ENCODE peak calls at places on chromosomes 5 and 9, in eight cellular contexts. B, V, F, L, Z, P, R and M are unnamed samples.

GRCh38 chr9:126704157-126704941 is 90.6 kb downstream of the LMX1B start:
- DNase-seq in V (peak; percentile 16), B (no peak), L (no peak), P (peak; percentile 46), Z (peak; percentile 51), F (no peak), R (peak; percentile 63), M (no peak)

GRCh38 chr5:96338624-96339023 is 94.4 kb downstream of the PCSK1 start:
- DNase-seq in Z (peak; percentile 63), B (no peak), V (peak; percentile 52), P (no peak), R (no peak), F (no peak), L (peak; percentile 82), M (no peak)

GRCh38 chr9:125437771-125438221 is 176.2 kb downstream of the GAPVD1 start:
- DNase-seq in R (no peak), Z (no peak), V (no peak), B (no peak), P (no peak), L (peak; percentile 11), F (no peak), M (no peak)

GRCh38 chr9:125612616-125613015 is 94.4 kb downstream of the MAPKAP1 start:
- DNase-seq in R (no peak), V (no peak), P (no peak), F (no peak), L (no peak), B (no peak), Z (no peak), M (no peak)

GRCh38 chr5:126961702-126962101 is 68.7 kb downstream of the MARCHF3 start:
- DNase-seq in Z (peak; percentile 43), L (no peak), V (no peak), B (peak; percentile 93), P (no peak), R (no peak), F (no peak), M (no peak)

GRCh38 chr5:76385540-76385939 is 17.5 kb upstream of the IQGAP2 start:
- DNase-seq in Z (no peak), B (no peak), P (no peak), V (no peak), R (no peak), F (no peak), L (no peak), M (no peak)

GRCh38 chr5:107295914-107296313 is 374.8 kb downstream of the EFNA5 start:
- DNase-seq in V (no peak), P (no peak), F (no peak), Z (no peak), L (no peak), R (no peak), B (no peak), M (no peak)

GRCh38 chr5:123476696-123477095 is 35.3 kb upstream of the CSNK1G3 start:
- DNase-seq in P (no peak), V (peak; percentile 15), F (no peak), L (no peak), B (no peak), R (no peak), Z (peak; percentile 45), M (no peak)

GRCh38 chr5:102754499-102755424 is at the start of gene PAM:
- DNase-seq in F (no peak), Z (peak; percentile 74), L (peak; percentile 74), P (peak; percentile 71), R (peak; percentile 48), B (peak; percentile 51), V (peak; percentile 67), M (no peak)

GRCh38 chr9:126781717-126782388 is 23.0 kb upstream of the ZBTB43 start:
- DNase-seq in L (peak; percentile 74), F (no peak), B (peak; percentile 63), P (peak; percentile 72), V (peak; percentile 55), Z (peak; percentile 79), R (peak; percentile 67), M (peak; percentile 63)

GRCh38 chr5:132251220-132251725 is 6.2 kb upstream of the PDLIM4 start:
- DNase-seq in L (no peak), B (no peak), Z (no peak), F (no peak), V (no peak), P (peak; percentile 42), R (no peak), M (no peak)

GRCh38 chr9:10251490-10251889 is 361.3 kb downstream of the PTPRD start:
- DNase-seq in R (peak; percentile 71), L (no peak), B (no peak), V (no peak), F (no peak), Z (peak; percentile 39), P (peak; percentile 33), M (no peak)

GRCh38 chr5:14245526-14245925 is 102.4 kb downstream of the TRIO start:
- DNase-seq in B (no peak), F (no peak), Z (no peak), V (no peak), R (no peak), L (no peak), P (no peak), M (no peak)

GRCh38 chr9:135028956-135029355 is 58.5 kb upstream of the OLFM1 start:
- DNase-seq in L (no peak), Z (no peak), F (no peak), P (no peak), V (no peak), B (no peak), R (no peak), M (no peak)

GRCh38 chr9:137410891-137411249 is 12.1 kb downstream of the EXD3 start:
- DNase-seq in B (no peak), V (no peak), R (no peak), Z (no peak), P (no peak), F (no peak), L (no peak), M (no peak)

GRCh38 chr5:160438316-160439204 is 16.9 kb downstream of the PTTG1 start:
- DNase-seq in V (peak; percentile 60), F (no peak), B (no peak), Z (peak; percentile 76), L (no peak), P (peak; percentile 68), R (peak; percentile 72), M (peak; percentile 45)

GRCh38 chr5:57834829-57835554 is 352.4 kb upstream of the ACTBL2 start:
- DNase-seq in V (no peak), B (no peak), L (no peak), Z (peak; percentile 33), P (peak; percentile 82), R (peak; percentile 60), F (no peak), M (peak; percentile 50)

GRCh38 chr5:65262590-65263189 is 219.0 kb downstream of the ADAMTS6 start:
- DNase-seq in V (peak; percentile 94), Z (peak; percentile 94), R (peak; percentile 90), F (peak; percentile 69), B (no peak), L (no peak), P (peak; percentile 93), M (no peak)

GRCh38 chr5:172918421-172919371 is 40.5 kb upstream of the RPL26L1 start:
- DNase-seq in R (no peak), F (no peak), V (no peak), Z (no peak), B (no peak), L (no peak), P (no peak), M (no peak)

GRCh38 chr5:73299017-73299630 is 126.1 kb downstream of the TMEM174 start:
- DNase-seq in P (peak; percentile 44), L (no peak), Z (no peak), R (no peak), B (no peak), F (no peak), V (no peak), M (no peak)

GRCh38 chr5:73297430-73297829 is 124.4 kb downstream of the TMEM174 start:
- DNase-seq in P (no peak), Z (no peak), R (no peak), F (no peak), B (no peak), V (no peak), L (no peak), M (no peak)

GRCh38 chr5:73299665-73300435 is 126.9 kb downstream of the TMEM174 start:
- DNase-seq in F (no peak), P (peak; percentile 73), B (no peak), V (no peak), L (no peak), R (no peak), Z (no peak), M (no peak)

GRCh38 chr5:73296772-73297171 is 123.8 kb downstream of the TMEM174 start:
- DNase-seq in R (peak; percentile 92), V (no peak), F (no peak), B (peak; percentile 49), P (peak; percentile 78), L (no peak), Z (peak; percentile 55), M (no peak)

GRCh38 chr5:73298251-73299016 is 125.4 kb downstream of the TMEM174 start:
- DNase-seq in F (no peak), Z (no peak), L (no peak), B (no peak), R (no peak), V (no peak), P (peak; percentile 68), M (no peak)
- H3K4me3 ChIP-seq in F (peak overlapping the region; percentile 40), Z (no peak overlapping the region), L (no peak overlapping the region), B (no peak overlapping the region), R (peak overlapping the region; percentile 22), V (peak overlapping the region; percentile 30), P (peak overlapping the region; percentile 12), M (peak overlapping the region; percentile 11)

GRCh38 chr9:27835286-27835685 is 262.0 kb upstream of the C9orf72 start:
- DNase-seq in L (no peak), V (no peak), P (no peak), Z (no peak), R (no peak), F (no peak), B (no peak), M (no peak)
- H3K4me3 ChIP-seq in L (no peak overlapping the region), V (no peak overlapping the region), P (no peak overlapping the region), Z (no peak overlapping the region), R (no peak overlapping the region), F (no peak overlapping the region), B (no peak overlapping the region), M (no peak overlapping the region)

GRCh38 chr9:120920495-120921178 is 6.0 kb downstream of the TRAF1 start:
- DNase-seq in F (no peak), B (no peak), P (no peak), V (no peak), L (no peak), R (no peak), Z (no peak), M (no peak)

GRCh38 chr9:120923620-120924328 is 2.8 kb downstream of the TRAF1 start:
- DNase-seq in R (no peak), Z (no peak), L (no peak), B (no peak), P (no peak), V (no peak), F (no peak), M (no peak)

GRCh38 chr9:120922404-120923173 is 4.0 kb downstream of the TRAF1 start:
- DNase-seq in V (no peak), B (no peak), R (no peak), L (no peak), P (no peak), Z (no peak), F (no peak), M (no peak)

GRCh38 chr9:120919639-120920494 is 6.7 kb downstream of the TRAF1 start:
- DNase-seq in B (no peak), Z (no peak), P (no peak), L (peak; percentile 79), V (no peak), F (no peak), R (no peak), M (no peak)

GRCh38 chr9:120921751-120922181 is 4.8 kb downstream of the TRAF1 start:
- DNase-seq in V (no peak), F (no peak), Z (no peak), R (no peak), P (no peak), L (no peak), B (no peak), M (no peak)
- H3K4me3 ChIP-seq in V (no peak overlapping the region), F (no peak overlapping the region), Z (no peak overlapping the region), R (no peak overlapping the region), P (no peak overlapping the region), L (no peak overlapping the region), B (no peak overlapping the region), M (no peak overlapping the region)

GRCh38 chr5:158013303-158013702 is 154.4 kb upstream of the CLINT1 start:
- DNase-seq in L (no peak), V (no peak), R (no peak), F (no peak), Z (no peak), B (no peak), P (no peak), M (peak; percentile 61)
- H3K4me3 ChIP-seq in L (no peak overlapping the region), V (no peak overlapping the region), R (no peak overlapping the region), F (no peak overlapping the region), Z (no peak overlapping the region), B (no peak overlapping the region), P (no peak overlapping the region), M (no peak overlapping the region)